ENCODE peak calls at places on chromosomes 13 and 19, in nine cellular contexts. X is nephron progenitor cell, W is progenitor cell of endocrine pancreas, E is mesothelial cell of epicardium, B is AG10803, J is H1, N is neural crest cell, V is ascending aorta, K is neural progenitor cell. M is an unnamed sample.

GRCh38 chr13:105721056-105721455 is 814.4 kb downstream of the EFNB2 start:
- DNase-seq in V (no peak), B (peak; percentile 6), N (no peak), E (no peak), J (no peak), X (no peak), K (no peak), W (no peak), M (no peak)

GRCh38 chr13:99980201-99981114 is 1.1 kb upstream of the ZIC2 start:
- DNase-seq in E (no peak), X (peak; percentile 83), V (peak; percentile 72), J (no peak), B (peak; percentile 60), N (no peak), K (peak; percentile 96), W (peak; percentile 45), M (peak; percentile 5)

GRCh38 chr19:58409010-58409790 is 751 bp downstream of the ZNF584 start:
- DNase-seq in X (peak; percentile 33), V (no peak), B (no peak), J (no peak), K (peak; percentile 37), E (no peak), N (no peak), W (no peak), M (no peak)

GRCh38 chr19:41219924-41220567 is 1.0 kb downstream of the AXL start:
- DNase-seq in W (no peak), E (no peak), J (no peak), K (peak; percentile 28), N (no peak), X (peak; percentile 32), V (peak; percentile 81), B (peak; percentile 76), M (no peak)

GRCh38 chr19:21439372-21439771 is 42.4 kb downstream of the ZNF493 start:
- DNase-seq in E (no peak), X (no peak), J (no peak), N (no peak), B (no peak), K (no peak), V (no peak), W (no peak), M (no peak)

GRCh38 chr13:70098669-70099068 is 9.0 kb upstream of the ATXN8OS start:
- DNase-seq in X (no peak), J (no peak), W (no peak), K (no peak), E (no peak), N (no peak), B (no peak), V (no peak), M (no peak)

GRCh38 chr19:13056052-13056660 is 46.5 kb downstream of the LYL1 start:
- DNase-seq in V (peak; percentile 87), W (no peak), E (peak; percentile 66), K (peak; percentile 49), X (no peak), J (no peak), B (peak; percentile 84), N (no peak), M (peak; percentile 63)

GRCh38 chr13:50370303-50370950 is 355.2 kb downstream of the KCNRG start:
- DNase-seq in E (no peak), K (no peak), J (no peak), N (no peak), B (no peak), W (no peak), X (no peak), V (no peak), M (no peak)

GRCh38 chr19:50679177-50680125 is 30.2 kb downstream of the C19orf81 start:
- DNase-seq in K (peak; percentile 80), V (peak; percentile 74), B (peak; percentile 56), E (peak; percentile 57), X (peak; percentile 84), W (peak; percentile 69), J (no peak), N (peak; percentile 80), M (peak; percentile 19)

GRCh38 chr13:40181203-40181845 is 485.1 kb downstream of the FOXO1 start:
- DNase-seq in W (no peak), E (no peak), B (no peak), J (no peak), N (no peak), X (no peak), K (no peak), V (no peak), M (no peak)

GRCh38 chr19:55563261-55563690 is 17.4 kb downstream of the ZNF579 start:
- DNase-seq in W (no peak), E (no peak), N (no peak), J (no peak), K (no peak), V (no peak), X (no peak), B (peak; percentile 41), M (no peak)

GRCh38 chr13:73173160-73173905 is 114.5 kb downstream of the KLF5 start:
- DNase-seq in B (no peak), W (no peak), X (no peak), J (no peak), N (no peak), K (no peak), V (no peak), E (no peak), M (no peak)

GRCh38 chr19:55993492-55993891 is 6.9 kb downstream of the NLRP5 start:
- DNase-seq in V (no peak), E (no peak), X (no peak), K (no peak), J (no peak), N (no peak), W (no peak), B (no peak), M (no peak)

GRCh38 chr13:32587014-32587773 is 942 bp downstream of the PDS5B start:
- DNase-seq in V (peak; percentile 81), E (peak; percentile 55), K (peak; percentile 93), B (peak; percentile 60), J (no peak), X (peak; percentile 77), W (peak; percentile 53), N (peak; percentile 59), M (peak; percentile 22)

GRCh38 chr13:32585625-32586021 is 629 bp upstream of the PDS5B start:
- DNase-seq in B (peak; percentile 62), W (no peak), V (no peak), J (no peak), K (peak; percentile 44), X (peak; percentile 16), E (no peak), N (peak; percentile 2), M (no peak)

GRCh38 chr13:32587774-32588165 is 1.5 kb downstream of the PDS5B start:
- DNase-seq in V (no peak), N (no peak), J (no peak), W (no peak), K (no peak), E (no peak), B (peak; percentile 18), X (no peak), M (peak; percentile 4)

GRCh38 chr13:32582991-32583390 is 3.3 kb upstream of the PDS5B start:
- DNase-seq in B (no peak), K (no peak), N (no peak), W (no peak), V (no peak), J (no peak), E (no peak), X (no peak), M (no peak)

DNA sequence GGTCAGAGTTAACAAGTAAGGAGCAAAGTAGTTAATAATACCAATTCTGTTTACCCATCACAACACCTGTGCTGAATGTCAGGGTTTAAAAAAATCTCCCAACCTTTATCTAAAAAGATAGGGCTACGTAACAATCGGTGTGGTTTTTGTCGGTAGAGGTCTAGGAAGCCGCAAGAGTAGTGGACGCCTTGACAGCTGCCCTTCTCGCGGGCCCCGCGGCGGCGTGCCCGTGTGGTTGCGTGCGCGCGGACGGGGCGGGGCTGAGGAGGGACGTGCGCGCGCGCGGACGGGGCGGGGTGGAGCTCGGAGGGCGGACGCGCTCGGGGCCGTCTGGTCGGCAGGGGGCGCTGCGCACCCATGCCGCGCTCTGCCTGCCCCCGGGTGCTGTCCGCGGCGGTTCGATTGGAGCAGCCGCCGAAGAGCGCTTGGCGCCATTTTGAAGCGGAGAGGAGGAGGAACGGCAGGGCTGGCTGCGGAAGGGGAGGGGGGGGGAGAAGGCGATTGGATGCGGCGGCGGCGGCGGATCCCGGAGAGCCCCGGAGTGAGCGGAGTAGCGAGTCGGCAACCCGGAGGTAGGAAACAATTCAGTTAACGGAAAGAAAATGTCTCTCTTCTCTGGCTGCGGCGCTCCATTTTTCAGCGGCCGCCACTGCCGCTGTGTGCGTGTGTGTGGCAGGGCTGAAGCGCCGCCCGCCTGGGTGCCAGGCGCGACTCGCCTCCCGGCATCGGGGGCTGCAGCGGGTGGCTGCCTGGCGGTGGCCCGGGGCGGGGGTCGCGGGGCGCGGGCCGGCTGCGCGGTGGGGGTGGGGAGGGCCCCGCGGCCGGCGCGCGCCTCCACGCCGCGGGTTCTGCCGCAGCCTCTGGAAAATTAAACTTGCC is at the start of gene PDS5B:
- DNase-seq in N (peak; percentile 92), E (peak; percentile 95), J (peak; percentile 78), W (peak; percentile 94), V (peak; percentile 97), K (peak; percentile 98), X (peak; percentile 96), B (peak; percentile 95), M (peak; percentile 87)
- TF ChIP-seq CTCF in N (peak; percentile 93), E (peak; percentile 83), J (peak; percentile 79), W (peak; percentile 94), V (peak; percentile 69), K (peak; percentile 86), X (peak; percentile 51), B (peak; percentile 46), M (peak; percentile 45)

GRCh38 chr19:12047868-12048267 is 4.9 kb downstream of the ZNF878 start:
- DNase-seq in V (no peak), E (no peak), N (no peak), B (no peak), K (no peak), X (no peak), J (no peak), W (no peak), M (no peak)

GRCh38 chr19:12052057-12052570 is 647 bp downstream of the ZNF878 start:
- DNase-seq in N (no peak), K (no peak), E (no peak), B (no peak), X (no peak), V (no peak), W (no peak), J (no peak), M (no peak)

GRCh38 chr19:12055784-12056183 is 3.0 kb upstream of the ZNF878 start:
- DNase-seq in V (no peak), K (no peak), J (no peak), N (no peak), X (no peak), W (no peak), B (no peak), E (no peak), M (no peak)

GRCh38 chr19:12052571-12053169 is at the start of gene ZNF878:
- DNase-seq in X (peak; percentile 94), K (peak; percentile 99), J (peak; percentile 95), N (peak; percentile 92), B (peak; percentile 75), V (peak; percentile 93), E (peak; percentile 80), W (peak; percentile 90), M (peak; percentile 47)
- TF ChIP-seq CTCF in X (no peak), K (peak; percentile 40), J (peak; percentile 13), N (peak; percentile 37), B (peak; percentile 9), V (peak; percentile 11), E (no peak), W (peak; percentile 46), M (peak; percentile 4)

GRCh38 chr19:49489601-49490167 is 2.3 kb downstream of the RPL13A start:
- DNase-seq in N (no peak), K (peak; percentile 2), X (no peak), V (no peak), W (no peak), J (no peak), B (no peak), E (no peak), M (no peak)
- TF ChIP-seq CTCF in N (no peak), K (no peak), X (no peak), V (no peak), W (no peak), J (no peak), B (no peak), E (no peak), M (no peak)

GRCh38 chr13:108663710-108664109 is 34.3 kb downstream of the MYO16 start:
- DNase-seq in W (no peak), B (no peak), K (no peak), X (no peak), N (no peak), J (no peak), E (no peak), V (no peak), M (no peak)
- TF ChIP-seq CTCF in W (no peak), B (no peak), K (no peak), X (no peak), N (no peak), J (no peak), E (no peak), V (no peak), M (no peak)